ENCODE peak calls at places on chromosomes 2 and 18, in seven cellular contexts. One of them, this sample, is unnamed.

GRCh38 chr18:35117951-35118411 is 76.8 kb downstream of the MAPRE2 start:
- DNase-seq in nephron progenitor cell: peak
- DNase-seq in Right ventricle myocardium superior: no peak
- DNase-seq in uterus: no peak
- DNase-seq in activated T-cell treated with anti-CD3 and anti-CD28 coated beads for 4 hours: no peak
- DNase-seq in substantia nigra: no peak
- DNase-seq in osteoblast: no peak
- DNase-seq in this sample: no peak

GRCh38 chr18:33711514-33711913 is 133.5 kb downstream of the ASXL3 start:
- DNase-seq in nephron progenitor cell: no peak
- DNase-seq in osteoblast: no peak
- DNase-seq in substantia nigra: no peak
- DNase-seq in Right ventricle myocardium superior: no peak
- DNase-seq in uterus: no peak
- DNase-seq in activated T-cell treated with anti-CD3 and anti-CD28 coated beads for 4 hours: no peak
- DNase-seq in this sample: no peak

GRCh38 chr18:37661061-37661460 is 95.5 kb upstream of the CELF4 start:
- DNase-seq in uterus: no peak
- DNase-seq in activated T-cell treated with anti-CD3 and anti-CD28 coated beads for 4 hours: no peak
- DNase-seq in Right ventricle myocardium superior: no peak
- DNase-seq in osteoblast: no peak
- DNase-seq in nephron progenitor cell: no peak
- DNase-seq in substantia nigra: no peak
- DNase-seq in this sample: no peak

GRCh38 chr18:78793313-78793712 is 186.3 kb upstream of the SALL3 start:
- DNase-seq in Right ventricle myocardium superior: no peak
- DNase-seq in nephron progenitor cell: peak
- DNase-seq in substantia nigra: no peak
- DNase-seq in osteoblast: no peak
- DNase-seq in uterus: no peak
- DNase-seq in activated T-cell treated with anti-CD3 and anti-CD28 coated beads for 4 hours: no peak
- DNase-seq in this sample: no peak

GRCh38 chr18:73614812-73615211 is 532.8 kb downstream of the FBXO15 start:
- DNase-seq in activated T-cell treated with anti-CD3 and anti-CD28 coated beads for 4 hours: no peak
- DNase-seq in uterus: no peak
- DNase-seq in Right ventricle myocardium superior: no peak
- DNase-seq in substantia nigra: no peak
- DNase-seq in osteoblast: peak
- DNase-seq in nephron progenitor cell: no peak
- DNase-seq in this sample: no peak

GRCh38 chr2:239778861-239779591 is 246.1 kb downstream of the NDUFA10 start:
- DNase-seq in activated T-cell treated with anti-CD3 and anti-CD28 coated beads for 4 hours: no peak
- DNase-seq in substantia nigra: no peak
- DNase-seq in Right ventricle myocardium superior: peak
- DNase-seq in nephron progenitor cell: no peak
- DNase-seq in uterus: no peak
- DNase-seq in osteoblast: peak
- DNase-seq in this sample: no peak

GRCh38 chr18:47150824-47151366 is 595 bp upstream of the HDHD2 start:
- DNase-seq in osteoblast: peak
- DNase-seq in Right ventricle myocardium superior: no peak
- DNase-seq in nephron progenitor cell: peak
- DNase-seq in substantia nigra: no peak
- DNase-seq in uterus: no peak
- DNase-seq in activated T-cell treated with anti-CD3 and anti-CD28 coated beads for 4 hours: no peak
- DNase-seq in this sample: no peak

GRCh38 chr2:232577841-232578240 is 27.4 kb downstream of the EIF4E2 start:
- DNase-seq in activated T-cell treated with anti-CD3 and anti-CD28 coated beads for 4 hours: no peak
- DNase-seq in substantia nigra: no peak
- DNase-seq in Right ventricle myocardium superior: no peak
- DNase-seq in osteoblast: no peak
- DNase-seq in nephron progenitor cell: no peak
- DNase-seq in uterus: no peak
- DNase-seq in this sample: no peak

GRCh38 chr18:34631567-34631966 is 78.5 kb upstream of the DTNA start:
- DNase-seq in nephron progenitor cell: no peak
- DNase-seq in uterus: no peak
- DNase-seq in Right ventricle myocardium superior: no peak
- DNase-seq in osteoblast: no peak
- DNase-seq in activated T-cell treated with anti-CD3 and anti-CD28 coated beads for 4 hours: no peak
- DNase-seq in substantia nigra: no peak
- DNase-seq in this sample: no peak

GRCh38 chr18:32919799-32920198 is 147.0 kb upstream of the KLHL14 start:
- DNase-seq in osteoblast: no peak
- DNase-seq in Right ventricle myocardium superior: no peak
- DNase-seq in uterus: no peak
- DNase-seq in substantia nigra: no peak
- DNase-seq in nephron progenitor cell: peak
- DNase-seq in activated T-cell treated with anti-CD3 and anti-CD28 coated beads for 4 hours: no peak
- DNase-seq in this sample: no peak

GRCh38 chr2:225668606-225669266 is 269.2 kb downstream of the NYAP2 start:
- DNase-seq in Right ventricle myocardium superior: no peak
- DNase-seq in nephron progenitor cell: peak
- DNase-seq in uterus: no peak
- DNase-seq in activated T-cell treated with anti-CD3 and anti-CD28 coated beads for 4 hours: no peak
- DNase-seq in osteoblast: peak
- DNase-seq in substantia nigra: no peak
- DNase-seq in this sample: no peak

GRCh38 chr2:147558620-147559019 is 286.2 kb upstream of the ACVR2A start:
- DNase-seq in Right ventricle myocardium superior: no peak
- DNase-seq in nephron progenitor cell: no peak
- DNase-seq in uterus: no peak
- DNase-seq in osteoblast: no peak
- DNase-seq in substantia nigra: no peak
- DNase-seq in activated T-cell treated with anti-CD3 and anti-CD28 coated beads for 4 hours: no peak
- DNase-seq in this sample: no peak

GRCh38 chr18:1002653-1003178 is 98.0 kb downstream of the ADCYAP1 start:
- DNase-seq in osteoblast: no peak
- DNase-seq in activated T-cell treated with anti-CD3 and anti-CD28 coated beads for 4 hours: no peak
- DNase-seq in Right ventricle myocardium superior: no peak
- DNase-seq in uterus: no peak
- DNase-seq in nephron progenitor cell: no peak
- DNase-seq in substantia nigra: no peak
- DNase-seq in this sample: no peak

GRCh38 chr2:55047677-55048299 is 2.5 kb downstream of the RTN4 start:
- DNase-seq in activated T-cell treated with anti-CD3 and anti-CD28 coated beads for 4 hours: no peak
- DNase-seq in nephron progenitor cell: no peak
- DNase-seq in Right ventricle myocardium superior: no peak
- DNase-seq in osteoblast: peak
- DNase-seq in uterus: no peak
- DNase-seq in substantia nigra: no peak
- DNase-seq in this sample: no peak

GRCh38 chr2:71611247-71611646 is 157.9 kb downstream of the DYSF start:
- DNase-seq in nephron progenitor cell: no peak
- DNase-seq in Right ventricle myocardium superior: no peak
- DNase-seq in osteoblast: peak
- DNase-seq in activated T-cell treated with anti-CD3 and anti-CD28 coated beads for 4 hours: no peak
- DNase-seq in substantia nigra: no peak
- DNase-seq in uterus: peak
- DNase-seq in this sample: peak